ENCODE peak calls at places on chromosomes 3 and 15, in nine cellular contexts. V is HCT116, B is neural progenitor cell, J is heart left ventricle, H is ovary, S is tibial artery, P is sigmoid colon, Z is mammary epithelial cell, K is pancreas. E is an unnamed sample. For H3K27me3 and H3K9me3, the result is how much of the 10 kb centered on the place peaks cover.

GRCh38 chr3:197186887-197187588 is 111.4 kb downstream of the DLG1 start:
- DNase-seq in V (peak), B (peak), J (no peak), H (no peak), S (no peak), P (no peak), Z (peak), K (no peak), E (no peak)

GRCh38 chr3:125556314-125556713 is 36.3 kb upstream of the SNX4 start:
- DNase-seq in V (no peak), B (no peak), J (no peak), H (no peak), S (no peak), P (no peak), Z (no peak), K (no peak), E (no peak)

GRCh38 chr3:128970741-128971048 is 23.2 kb downstream of the CFAP92 start:
- DNase-seq in V (no peak), B (no peak), J (no peak), H (no peak), S (no peak), P (no peak), Z (no peak), K (no peak), E (no peak)

GRCh38 chr15:67037694-67038093 is 27.7 kb upstream of the SMAD3 start:
- DNase-seq in V (no peak), B (no peak), J (no peak), H (no peak), S (no peak), P (no peak), Z (no peak), K (no peak), E (no peak)

GRCh38 chr15:35979608-35980007 is 433.6 kb upstream of the DPH6 start:
- DNase-seq in V (no peak), B (peak), J (no peak), H (no peak), S (no peak), P (no peak), Z (no peak), K (no peak), E (no peak)

GRCh38 chr15:31752363-31752762 is 278.0 kb upstream of the CHRNA7 start:
- DNase-seq in V (no peak), B (no peak), J (no peak), H (no peak), S (no peak), P (no peak), Z (peak), K (no peak), E (no peak)

GRCh38 chr15:67945951-67946700 is 106.3 kb upstream of the RNU6-1 start:
- DNase-seq in V (no peak), B (peak), J (no peak), H (peak), S (no peak), P (no peak), Z (peak), K (no peak), E (no peak)

GRCh38 chr3:14785207-14786155 is 33.3 kb upstream of the FGD5 start:
- DNase-seq in V (no peak), B (no peak), J (no peak), H (no peak), S (no peak), P (peak), Z (no peak), K (no peak), E (peak)

GRCh38 chr3:128879991-128880390 is 571 bp downstream of the ACAD9 start:
- DNase-seq in V (no peak), B (no peak), J (no peak), H (no peak), S (no peak), P (no peak), Z (no peak), K (no peak), E (peak)

GRCh38 chr3:126472277-126473006 is 3.2 kb downstream of the ZXDC start:
- DNase-seq in V (peak), B (no peak), J (peak), H (no peak), S (peak), P (peak), Z (peak), K (peak), E (peak)

DNA sequence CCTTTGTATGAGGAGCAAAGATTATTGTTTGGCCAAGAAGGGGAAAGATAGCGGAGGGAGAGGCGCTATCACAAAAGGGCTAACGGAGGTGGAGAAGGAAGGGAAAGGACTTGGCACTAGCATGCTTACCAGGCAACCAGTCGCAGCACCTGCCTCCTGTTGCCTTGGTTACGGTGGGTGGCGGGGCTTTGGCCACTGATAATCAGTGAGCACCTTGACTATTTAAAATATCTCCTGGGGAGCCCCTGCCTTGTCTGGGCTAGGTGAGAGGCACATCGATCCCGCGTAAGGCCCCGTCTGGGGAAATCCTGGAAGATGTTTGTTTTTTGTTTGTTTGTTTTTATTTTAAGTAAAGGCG is 14.7 kb upstream of the AEN start:
- DNase-seq in V (no peak), B (no peak), J (no peak), H (no peak), S (no peak), P (no peak), Z (no peak), K (no peak), E (no peak)
- H3K27me3 ChIP-seq in V (under half), B (half or more), J (half or more), H (under half), S (under half), P (under half), Z (under half), K (under half), E (half or more)

DNA sequence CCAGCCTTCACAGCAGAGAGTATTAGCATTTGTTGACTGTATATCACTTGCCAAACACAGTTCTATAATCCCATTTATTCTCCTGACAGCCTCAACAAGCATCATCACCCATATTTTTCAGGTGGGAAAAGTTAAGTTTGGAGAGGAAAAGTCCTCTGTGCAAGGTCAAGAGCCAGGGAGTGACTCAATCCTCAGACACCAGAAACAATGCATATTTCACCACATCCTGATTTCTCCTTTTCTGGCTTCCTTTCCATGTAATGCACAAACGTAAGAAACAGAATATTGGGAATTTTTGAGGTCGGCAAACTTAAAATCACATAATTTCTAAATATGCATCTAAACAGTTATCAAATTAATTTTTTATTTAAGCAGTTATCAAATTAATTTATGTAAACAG is 116.0 kb upstream of the GADL1 start:
- DNase-seq in V (no peak), B (no peak), J (no peak), H (no peak), S (no peak), P (no peak), Z (peak), K (no peak), E (no peak)
- H3K9me3 ChIP-seq in V (under half), B (under half), J (under half), H (under half), S (under half), P (under half), Z (under half), K (under half), E (under half)

GRCh38 chr3:42501681-42502428 is 588 bp upstream of the VIPR1 start:
- DNase-seq in V (no peak), B (peak), J (peak), H (no peak), S (peak), P (peak), Z (peak), K (peak), E (peak)
- H3K27me3 ChIP-seq in V (under half), B (half or more), J (under half), H (under half), S (under half), P (under half), Z (under half), K (under half), E (under half)

DNA sequence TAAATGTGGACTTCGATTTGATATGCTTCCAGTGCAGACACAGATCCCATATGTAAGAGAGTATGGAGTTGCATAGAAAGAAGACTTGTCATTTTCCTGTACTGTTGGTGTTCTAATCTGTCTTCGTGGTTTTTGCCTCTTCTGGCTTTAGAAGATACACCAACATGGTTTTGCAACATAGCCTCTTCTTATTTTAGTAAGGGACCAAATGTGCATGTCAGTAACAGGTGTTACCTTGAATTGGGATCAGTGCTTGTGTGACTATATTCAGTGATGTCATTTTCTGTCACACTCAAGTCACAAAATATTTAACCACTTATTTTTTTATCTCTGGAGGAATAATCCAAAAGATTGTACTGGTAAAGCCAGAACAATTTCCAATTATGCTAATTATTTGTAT is 140.4 kb downstream of the SNRPN start:
- DNase-seq in V (no peak), B (no peak), J (no peak), H (no peak), S (no peak), P (no peak), Z (no peak), K (no peak), E (no peak)
- H3K9me3 ChIP-seq in V (half or more), B (under half), J (under half), H (under half), S (under half), P (half or more), Z (under half), K (under half), E (half or more)

GRCh38 chr3:114411292-114411691 is 117.5 kb downstream of the TIGIT start:
- DNase-seq in V (no peak), B (no peak), J (no peak), H (peak), S (no peak), P (no peak), Z (no peak), K (no peak), E (no peak)

GRCh38 chr3:114411811-114412803 is 118.3 kb downstream of the TIGIT start:
- DNase-seq in V (peak), B (no peak), J (no peak), H (peak), S (no peak), P (no peak), Z (peak), K (no peak), E (no peak)

GRCh38 chr3:114406922-114407321 is 113.1 kb downstream of the TIGIT start:
- DNase-seq in V (no peak), B (no peak), J (no peak), H (no peak), S (no peak), P (no peak), Z (no peak), K (no peak), E (no peak)

GRCh38 chr3:114408763-114409162 is 114.9 kb downstream of the TIGIT start:
- DNase-seq in V (no peak), B (peak), J (no peak), H (peak), S (no peak), P (no peak), Z (no peak), K (no peak), E (no peak)

GRCh38 chr3:114409291-114409690 is 115.5 kb downstream of the TIGIT start:
- DNase-seq in V (no peak), B (no peak), J (no peak), H (no peak), S (no peak), P (no peak), Z (no peak), K (no peak), E (no peak)
- H3K27me3 ChIP-seq in V (under half), B (under half), J (under half), H (under half), S (under half), P (under half), Z (under half), K (under half), E (under half)

DNA sequence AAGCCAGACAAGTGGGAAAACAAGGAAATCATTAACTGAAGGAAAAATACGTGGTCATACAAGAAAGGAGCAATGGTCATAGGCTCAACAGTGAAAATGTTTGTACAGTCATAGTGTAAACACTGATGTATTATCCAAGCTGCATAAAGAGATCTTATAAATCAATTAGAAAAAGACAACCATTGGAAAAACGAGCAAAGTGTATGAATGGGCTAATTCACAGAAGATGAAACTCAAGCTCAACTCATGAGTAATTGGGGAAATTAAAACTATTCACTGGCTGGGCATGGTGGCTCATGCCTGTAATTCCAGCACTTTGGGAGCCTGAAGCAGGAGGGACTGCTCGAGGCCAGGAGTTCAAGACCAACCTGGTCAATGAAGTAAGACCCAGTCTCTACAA is 6.4 kb upstream of the IGF2BP2 start:
- DNase-seq in V (no peak), B (no peak), J (no peak), H (no peak), S (no peak), P (no peak), Z (no peak), K (no peak), E (no peak)
- H3K9me3 ChIP-seq in V (under half), B (under half), J (under half), H (under half), S (under half), P (under half), Z (under half), K (under half), E (under half)

GRCh38 chr3:147421184-147421912 is 12.2 kb downstream of the ZIC1 start:
- DNase-seq in V (no peak), B (peak), J (no peak), H (no peak), S (no peak), P (no peak), Z (no peak), K (peak), E (no peak)
- H3K27me3 ChIP-seq in V (under half), B (half or more), J (half or more), H (under half), S (half or more), P (half or more), Z (half or more), K (under half), E (half or more)

GRCh38 chr3:71070497-71071465 is 512.7 kb downstream of the FOXP1 start:
- DNase-seq in V (no peak), B (no peak), J (no peak), H (no peak), S (no peak), P (no peak), Z (peak), K (no peak), E (no peak)
- H3K9me3 ChIP-seq in V (under half), B (under half), J (under half), H (under half), S (under half), P (under half), Z (under half), K (under half), E (under half)

GRCh38 chr3:6857510-6857909 is 3.4 kb upstream of the GRM7 start:
- DNase-seq in V (no peak), B (no peak), J (no peak), H (no peak), S (no peak), P (no peak), Z (no peak), K (no peak), E (no peak)

GRCh38 chr3:6861989-6862879 is 1.3 kb downstream of the GRM7 start:
- DNase-seq in V (no peak), B (peak), J (no peak), H (no peak), S (no peak), P (no peak), Z (no peak), K (peak), E (no peak)

GRCh38 chr3:6860911-6861330 is at the start of gene GRM7:
- DNase-seq in V (no peak), B (peak), J (no peak), H (no peak), S (no peak), P (no peak), Z (no peak), K (peak), E (no peak)

GRCh38 chr3:6861331-6861988 is 545 bp downstream of the GRM7 start:
- DNase-seq in V (no peak), B (peak), J (no peak), H (no peak), S (no peak), P (no peak), Z (no peak), K (peak), E (no peak)

DNA sequence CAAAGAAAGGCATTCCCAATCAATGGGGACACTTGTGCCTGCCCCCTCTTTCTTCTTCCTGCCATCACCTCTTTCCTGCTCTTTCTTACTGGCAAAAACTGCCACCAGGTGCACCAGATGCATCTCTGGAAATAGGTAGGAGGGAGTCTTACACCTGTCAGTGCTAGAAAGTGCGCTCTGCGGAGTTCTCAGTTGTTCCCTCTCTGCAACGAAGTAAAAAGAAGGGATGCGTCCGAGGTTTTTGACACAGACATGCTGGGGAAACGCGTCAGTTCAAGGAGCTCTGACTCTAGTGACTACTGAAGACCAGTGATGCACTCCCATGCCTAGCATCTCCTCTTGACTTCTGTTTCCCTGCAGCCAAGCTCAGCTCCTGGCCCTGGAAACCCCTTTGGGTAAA is 766 bp upstream of the GRM7 start:
- DNase-seq in V (no peak), B (peak), J (no peak), H (no peak), S (no peak), P (no peak), Z (no peak), K (no peak), E (no peak)
- H3K27me3 ChIP-seq in V (under half), B (half or more), J (half or more), H (under half), S (under half), P (under half), Z (under half), K (under half), E (under half)